ENCODE peak calls at places on chromosomes 1 and 21, in six cellular contexts. A is astrocyte; H is neural progenitor cell; X is endothelial cell of umbilical vein; W is left ventricle myocardium inferior; S is CD8-positive, alpha-beta T cell. R is an unnamed sample. For H3K36me3, the result is how much of the 10 kb centered on the place peaks cover.

GRCh38 chr21:25133939-25134338 is 473.3 kb downstream of the MRPL39 start:
- DNase-seq in X (no peak), H (no peak), S (no peak), W (no peak), A (peak), R (no peak)

GRCh38 chr1:234975941-234976871 is 152.4 kb downstream of the TOMM20 start:
- DNase-seq in W (no peak), X (no peak), H (no peak), S (no peak), A (no peak), R (no peak)

GRCh38 chr1:149884433-149885363 is 14.7 kb upstream of the BOLA1 start:
- DNase-seq in A (peak), H (peak), W (no peak), S (no peak), X (no peak), R (peak)

GRCh38 chr1:29523531-29523930 is 287.2 kb downstream of the PTPRU start:
- DNase-seq in S (no peak), H (no peak), A (no peak), W (no peak), X (no peak), R (no peak)

GRCh38 chr1:25997759-25998074 is at the start of gene PAFAH2:
- DNase-seq in W (no peak), H (no peak), X (no peak), S (no peak), A (no peak), R (no peak)

GRCh38 chr1:155321577-155322497 is 1.1 kb downstream of the RUSC1 start:
- DNase-seq in W (no peak), H (peak), S (no peak), X (peak), A (no peak), R (no peak)

GRCh38 chr1:59055908-59056719 is 240.8 kb upstream of the FGGY start:
- DNase-seq in A (peak), W (no peak), H (no peak), X (no peak), S (no peak), R (no peak)

GRCh38 chr1:214548988-214549387 is 2.4 kb downstream of the PTPN14 start:
- DNase-seq in X (peak), S (no peak), A (peak), H (peak), W (peak), R (peak)

GRCh38 chr1:93678966-93679480 is 2.6 kb downstream of the BCAR3 start:
- DNase-seq in H (no peak), A (no peak), X (no peak), S (no peak), W (no peak), R (no peak)

GRCh38 chr1:97084566-97084965 is 363.0 kb downstream of the PTBP2 start:
- DNase-seq in A (peak), X (no peak), S (no peak), H (no peak), W (no peak), R (no peak)

GRCh38 chr1:235207202-235207565 is 46.1 kb upstream of the RBM34 start:
- DNase-seq in X (no peak), W (no peak), S (peak), A (peak), H (no peak), R (no peak)

GRCh38 chr1:84387480-84388163 is 10.7 kb upstream of the DNASE2B start:
- DNase-seq in A (no peak), S (no peak), W (no peak), X (no peak), H (no peak), R (no peak)

GRCh38 chr1:214590696-214591095 is 12.3 kb upstream of the CENPF start:
- DNase-seq in W (no peak), S (no peak), X (no peak), H (no peak), A (no peak), R (no peak)

GRCh38 chr1:231626951-231627614 is 493 bp downstream of the DISC1 start:
- DNase-seq in X (no peak), W (peak), A (no peak), S (peak), H (peak), R (peak)

GRCh38 chr1:159141584-159142518 is 29.6 kb upstream of the CADM3 start:
- DNase-seq in A (peak), W (no peak), X (peak), H (peak), S (no peak), R (peak)

GRCh38 chr1:155499953-155500621 is 62.5 kb downstream of the ASH1L start:
- DNase-seq in X (peak), W (no peak), A (no peak), S (no peak), H (no peak), R (no peak)

GRCh38 chr1:39720094-39720999 is 18.3 kb upstream of the PPIE start:
- DNase-seq in X (peak), W (no peak), H (peak), A (peak), S (no peak), R (peak)

GRCh38 chr1:25779387-25779786 is 20.6 kb upstream of the SELENON start:
- DNase-seq in W (no peak), X (no peak), A (no peak), S (no peak), H (no peak), R (no peak)

GRCh38 chr21:34933609-34934345 is 115.3 kb downstream of the RUNX1 start:
- DNase-seq in A (no peak), H (no peak), S (no peak), W (no peak), X (no peak), R (no peak)

GRCh38 chr1:6389971-6390370 is 3.6 kb downstream of the ACOT7 start:
- DNase-seq in H (no peak), X (no peak), W (no peak), S (no peak), A (no peak), R (no peak)

GRCh38 chr1:212504171-212504803 is 71.6 kb downstream of the NENF start:
- DNase-seq in W (no peak), X (no peak), S (no peak), H (no peak), A (no peak), R (no peak)

GRCh38 chr21:25323356-25323949 is 283.8 kb downstream of the MRPL39 start:
- DNase-seq in A (no peak), S (no peak), H (no peak), X (peak), W (no peak), R (no peak)

GRCh38 chr1:30697977-30698376 is 25.4 kb downstream of the MATN1 start:
- DNase-seq in H (no peak), W (no peak), A (peak), S (no peak), X (no peak), R (no peak)

GRCh38 chr1:3772027-3772714 is 378 bp upstream of the SMIM1 start:
- DNase-seq in X (peak), A (peak), H (peak), S (peak), W (peak), R (peak)

GRCh38 chr1:161119017-161119378 is 1.1 kb downstream of the NIT1 start:
- DNase-seq in S (no peak), X (no peak), H (peak), A (no peak), W (peak), R (no peak)

GRCh38 chr21:23398726-23399125 is 2208.6 kb downstream of the MRPL39 start:
- DNase-seq in W (no peak), H (no peak), S (no peak), A (no peak), X (no peak), R (no peak)

GRCh38 chr1:70101774-70102173 is 103.6 kb downstream of the LRRC40 start:
- DNase-seq in A (no peak), X (no peak), W (no peak), S (no peak), H (no peak), R (no peak)

GRCh38 chr1:238628130-238628529 is 737.4 kb upstream of the ZP4 start:
- DNase-seq in H (no peak), W (no peak), S (no peak), X (no peak), A (no peak), R (no peak)

GRCh38 chr21:38170705-38171682 is 85.8 kb upstream of the KCNJ15 start:
- DNase-seq in S (no peak), A (peak), H (no peak), W (no peak), X (peak), R (no peak)

GRCh38 chr1:225822655-225823403 is 12.9 kb downstream of the EPHX1 start:
- DNase-seq in X (no peak), H (no peak), W (no peak), A (no peak), S (no peak), R (no peak)

GRCh38 chr1:23475641-23476040 is 8.3 kb downstream of the ASAP3 start:
- DNase-seq in W (no peak), S (no peak), X (no peak), H (no peak), A (peak), R (no peak)

GRCh38 chr1:237303929-237304328 is 261.9 kb downstream of the RYR2 start:
- DNase-seq in H (no peak), X (no peak), S (no peak), W (no peak), A (no peak), R (no peak)

GRCh38 chr1:67626495-67627235 is 58.3 kb upstream of the GADD45A start:
- DNase-seq in W (no peak), S (no peak), H (no peak), X (peak), A (peak), R (peak)

GRCh38 chr1:38898653-38899230 is 17.4 kb upstream of the GJA9 start:
- DNase-seq in X (no peak), W (no peak), S (no peak), A (peak), H (no peak), R (no peak)

GRCh38 chr1:53614231-53615021 is 124.5 kb downstream of the GLIS1 start:
- DNase-seq in X (no peak), A (no peak), W (no peak), H (no peak), S (no peak), R (no peak)

GRCh38 chr1:147243228-147243685 is 773 bp downstream of the CHD1L start:
- DNase-seq in A (peak), H (peak), S (peak), W (peak), X (peak), R (no peak)

GRCh38 chr1:222761171-222761570 is 24.2 kb downstream of the FAM177B start:
- DNase-seq in X (no peak), H (no peak), S (no peak), A (no peak), W (no peak), R (no peak)

GRCh38 chr1:99558539-99558938 is 87.4 kb upstream of the PALMD start:
- DNase-seq in X (peak), W (no peak), H (no peak), A (peak), S (no peak), R (no peak)

GRCh38 chr1:230728710-230729392 is 14.9 kb upstream of the AGT start:
- DNase-seq in A (no peak), W (peak), S (no peak), X (no peak), H (no peak), R (no peak)

GRCh38 chr1:40938393-40938792 is 41.1 kb upstream of the CTPS1 start:
- DNase-seq in S (no peak), A (no peak), H (no peak), X (no peak), W (no peak), R (no peak)

GRCh38 chr1:40932004-40932403 is 47.5 kb upstream of the CTPS1 start:
- DNase-seq in H (no peak), A (no peak), W (no peak), X (peak), S (no peak), R (no peak)

GRCh38 chr1:40931601-40932000 is 47.9 kb upstream of the CTPS1 start:
- DNase-seq in S (no peak), A (no peak), H (no peak), X (no peak), W (no peak), R (no peak)

GRCh38 chr1:40939320-40940059 is 40.0 kb upstream of the CTPS1 start:
- DNase-seq in W (peak), X (no peak), A (no peak), H (no peak), S (no peak), R (no peak)

GRCh38 chr1:40936878-40937484 is 42.5 kb upstream of the CTPS1 start:
- DNase-seq in X (no peak), S (no peak), W (no peak), A (no peak), H (no peak), R (peak)
- TF ChIP-seq CTCF in X (no peak), S (no peak), W (no peak), A (no peak), H (no peak), R (no peak)

DNA sequence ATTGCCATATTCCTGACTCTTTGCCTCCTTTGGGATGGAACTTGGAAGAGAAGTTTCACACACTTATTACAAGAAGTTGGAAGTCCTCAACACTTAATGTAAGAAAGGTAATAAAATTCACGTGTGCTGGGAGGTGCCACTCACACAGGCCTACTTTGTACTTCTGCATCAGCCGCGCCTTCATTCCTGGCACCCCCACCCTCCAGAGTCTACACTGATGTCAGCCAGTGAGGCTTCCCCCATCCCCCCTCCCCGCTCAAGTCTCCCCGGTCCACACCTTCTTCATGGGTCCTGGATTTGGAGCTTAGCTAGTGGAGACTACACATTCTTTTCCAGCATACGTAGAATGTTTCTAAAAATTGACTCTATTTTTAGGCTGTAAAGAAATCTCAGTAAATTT is 24.8 kb upstream of the SLC45A1 start:
- DNase-seq in W (no peak), H (no peak), X (no peak), A (no peak), S (no peak), R (no peak)
- H3K27ac ChIP-seq in W (no peak), H (no peak), X (no peak), A (no peak), S (no peak), R (no peak)

DNA sequence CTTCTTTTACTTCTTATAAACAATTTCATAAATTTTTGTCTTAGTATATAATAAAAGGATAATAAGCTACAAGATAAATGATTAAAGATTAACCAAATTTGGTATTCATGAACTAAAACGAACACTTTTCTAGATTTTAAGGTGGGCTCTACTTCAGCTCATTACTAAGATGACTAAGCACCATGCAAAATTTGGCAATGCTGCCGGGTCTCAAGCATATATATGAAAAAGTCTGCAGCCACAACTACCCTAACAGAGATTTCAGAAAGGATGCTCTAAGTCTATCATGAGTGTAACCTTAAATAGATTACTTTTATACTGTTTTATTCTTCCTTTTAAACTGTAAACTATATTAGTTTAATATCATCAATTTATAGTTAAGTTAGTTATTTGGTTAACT is 47.8 kb downstream of the BRWD1 start:
- DNase-seq in H (no peak), S (no peak), X (no peak), A (no peak), W (no peak), R (no peak)
- H3K36me3 ChIP-seq in H (under half), S (under half), X (under half), A (half or more), W (half or more), R (under half)

GRCh38 chr1:205514211-205515142 is 10.0 kb downstream of the CDK18 start:
- DNase-seq in W (no peak), H (no peak), X (no peak), S (no peak), A (no peak), R (no peak)

GRCh38 chr1:205517288-205517687 is 12.8 kb downstream of the CDK18 start:
- DNase-seq in W (no peak), S (no peak), A (no peak), X (no peak), H (no peak), R (no peak)

GRCh38 chr1:205516362-205516761 is 11.9 kb downstream of the CDK18 start:
- DNase-seq in H (no peak), S (no peak), X (no peak), W (no peak), A (no peak), R (no peak)

GRCh38 chr1:205517763-205518162 is 13.3 kb downstream of the CDK18 start:
- DNase-seq in W (no peak), H (no peak), A (no peak), S (no peak), X (no peak), R (no peak)

DNA sequence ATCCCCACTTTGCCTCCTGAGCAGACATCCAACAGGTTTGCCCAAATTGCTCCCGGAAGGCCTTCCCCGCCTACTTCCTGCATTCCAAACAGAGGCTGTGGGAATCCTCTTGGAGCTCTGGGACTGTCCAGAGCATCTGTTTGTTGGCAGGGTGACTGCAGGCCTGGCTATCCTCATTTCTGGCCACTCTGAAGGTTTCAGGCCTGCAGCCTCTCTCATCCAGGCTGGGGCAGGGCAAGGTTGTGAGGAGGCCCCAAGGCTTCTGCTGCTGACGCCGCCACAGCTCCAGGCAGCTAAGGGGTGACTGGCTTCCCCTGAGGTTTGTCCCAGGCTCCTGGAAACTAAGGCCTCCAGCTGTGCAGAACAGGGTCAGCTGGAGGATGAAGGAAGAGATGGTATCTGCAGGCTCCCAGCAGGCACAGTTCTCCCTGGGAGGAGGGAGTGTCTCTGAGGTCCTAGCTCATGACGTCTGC is 11.3 kb downstream of the CDK18 start:
- DNase-seq in X (no peak), W (peak), H (no peak), S (no peak), A (no peak), R (peak)
- TF ChIP-seq CTCF in X (no peak), W (no peak), H (no peak), S (no peak), A (no peak), R (no peak)

GRCh38 chr1:35185200-35185599 is 7.7 kb downstream of the SFPQ start:
- DNase-seq in W (no peak), H (no peak), X (no peak), A (no peak), S (no peak), R (no peak)

GRCh38 chr1:35186239-35186638 is 6.7 kb downstream of the SFPQ start:
- DNase-seq in X (no peak), H (no peak), W (no peak), A (no peak), S (no peak), R (no peak)

GRCh38 chr1:35187816-35188342 is 5.1 kb downstream of the SFPQ start:
- DNase-seq in H (no peak), X (no peak), W (no peak), S (no peak), A (no peak), R (no peak)

GRCh38 chr1:35181790-35182455 is 11.0 kb downstream of the SFPQ start:
- DNase-seq in H (no peak), W (no peak), X (no peak), A (no peak), S (no peak), R (no peak)

DNA sequence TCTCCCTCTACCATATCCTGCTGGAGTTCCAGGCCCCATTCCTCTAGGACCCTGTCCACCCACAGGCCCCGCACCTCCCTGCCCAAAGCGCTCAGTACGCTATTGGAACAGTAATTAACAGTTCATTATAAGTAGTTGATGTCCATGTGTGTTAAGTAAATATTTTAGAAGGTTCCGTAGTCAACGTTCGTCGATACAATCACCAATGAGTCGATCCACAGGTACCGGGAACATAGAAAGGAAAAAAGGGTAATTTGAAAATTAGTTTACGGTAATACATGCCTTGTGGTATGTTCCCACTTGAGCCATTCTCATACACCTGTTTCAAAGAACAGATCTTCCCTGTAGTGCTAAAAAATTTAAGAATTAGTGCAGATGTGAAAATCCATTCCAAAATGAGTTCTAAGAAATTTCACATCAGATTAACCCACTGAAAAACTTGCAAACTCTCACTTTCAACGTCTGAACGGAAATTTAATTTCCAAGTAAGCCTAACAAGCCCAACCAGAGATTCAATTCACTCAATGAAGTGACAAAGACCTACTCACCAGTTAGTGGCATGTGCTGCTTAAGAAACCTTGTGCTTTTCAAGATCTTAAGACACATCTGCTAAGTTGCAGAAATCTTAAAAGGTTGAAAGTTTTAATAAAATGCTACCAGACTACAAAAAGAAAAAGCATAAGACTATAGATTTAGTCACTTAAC is 8.3 kb downstream of the SFPQ start:
- DNase-seq in H (no peak), S (no peak), A (no peak), W (no peak), X (no peak), R (no peak)
- H3K27ac ChIP-seq in H (no peak), S (no peak), A (no peak), W (no peak), X (no peak), R (no peak)